ENCODE peak calls at places on chromosomes 13 and 19, in five cellular contexts. F is lower leg skin, E is NAMALWA, W is glutamatergic neuron, T is A172. G is an unnamed sample.

GRCh38 chr13:60164490-60164889 is 762 bp upstream of the DIAPH3 start:
- DNase-seq in T (peak), F (no peak), W (no peak), E (no peak), G (no peak)

GRCh38 chr13:109628251-109628699 is 158.1 kb downstream of the IRS2 start:
- DNase-seq in W (no peak), F (no peak), E (no peak), T (peak), G (peak)

GRCh38 chr19:11208526-11209471 is 11.5 kb upstream of the KANK2 start:
- DNase-seq in F (no peak), W (peak), T (no peak), E (peak), G (no peak)

GRCh38 chr13:33073338-33073737 is 57.1 kb downstream of the KL start:
- DNase-seq in F (no peak), W (no peak), E (no peak), T (no peak), G (no peak)

GRCh38 chr19:56162258-56162657 is 13.6 kb upstream of the GALP start:
- DNase-seq in E (no peak), W (no peak), F (no peak), T (peak), G (peak)

GRCh38 chr13:107866007-107866665 is 349.2 kb downstream of the LIG4 start:
- DNase-seq in W (peak), F (no peak), T (no peak), E (no peak), G (peak)

GRCh38 chr13:24022568-24022967 is 125.3 kb upstream of the C1QTNF9B start:
- DNase-seq in T (no peak), W (no peak), E (no peak), F (no peak), G (no peak)

GRCh38 chr19:19652482-19653295 is 9.2 kb upstream of the GMIP start:
- DNase-seq in F (no peak), T (peak), W (no peak), E (no peak), G (no peak)

GRCh38 chr19:19606021-19606420 is 12.5 kb downstream of the PBX4 start:
- DNase-seq in E (no peak), W (peak), F (no peak), T (peak), G (no peak)

GRCh38 chr13:106443625-106444024 is 91.8 kb downstream of the EFNB2 start:
- DNase-seq in T (no peak), F (no peak), W (no peak), E (no peak), G (no peak)

GRCh38 chr13:47945738-47946137 is 55.3 kb downstream of the SUCLA2 start:
- DNase-seq in W (no peak), E (no peak), F (no peak), T (no peak), G (no peak)

GRCh38 chr19:49149652-49150105 is 5.5 kb downstream of the HRC start:
- DNase-seq in E (peak), T (peak), F (peak), W (peak), G (no peak)

GRCh38 chr13:38685974-38686571 is 804 bp upstream of the FREM2 start:
- DNase-seq in T (no peak), E (peak), F (no peak), W (no peak), G (no peak)

GRCh38 chr13:32538234-32538620 is 368 bp downstream of the N4BP2L2 start:
- DNase-seq in W (peak), F (peak), T (no peak), E (no peak), G (peak)

GRCh38 chr19:52735734-52736133 is 890 bp upstream of the ZNF611 start:
- DNase-seq in F (peak), E (no peak), T (no peak), W (peak), G (no peak)

GRCh38 chr13:110925023-110925608 is 10.2 kb upstream of the ANKRD10 start:
- DNase-seq in E (peak), F (no peak), W (no peak), T (no peak), G (no peak)

GRCh38 chr13:33728271-33729037 is 89.5 kb upstream of the RFC3 start:
- DNase-seq in T (peak), F (no peak), E (peak), W (no peak), G (no peak)

GRCh38 chr13:100040196-100040595 is 48.7 kb upstream of the PCCA start:
- DNase-seq in E (no peak), W (no peak), T (no peak), F (no peak), G (no peak)

GRCh38 chr19:46337487-46337886 is 9.4 kb upstream of the PPP5C start:
- DNase-seq in T (no peak), E (no peak), W (no peak), F (no peak), G (no peak)

GRCh38 chr13:75959861-75960481 is 323.8 kb downstream of the LMO7 start:
- DNase-seq in W (no peak), T (no peak), E (no peak), F (no peak), G (no peak)